ENCODE peak calls at places on chromosomes 6 and 20, in seven cellular contexts. W, X, M, P, Y, L and Q are unnamed samples.

GRCh38 chr6:143000771-143001170 is 55.8 kb upstream of the HIVEP2 start:
- DNase-seq in W (peak), X (no peak), M (no peak), P (no peak), Y (peak), L (no peak), Q (no peak)

GRCh38 chr20:63785646-63786255 is 45.3 kb downstream of the ZBTB46 start:
- DNase-seq in W (no peak), X (no peak), M (no peak), P (no peak), Y (peak), L (no peak), Q (no peak)

GRCh38 chr6:36863670-36864540 is 10.7 kb downstream of the PPIL1 start:
- DNase-seq in W (no peak), X (no peak), M (no peak), P (no peak), Y (peak), L (no peak), Q (no peak)

GRCh38 chr6:108174371-108175175 is 8.8 kb downstream of the NR2E1 start:
- DNase-seq in W (no peak), X (no peak), M (no peak), P (no peak), Y (peak), L (no peak), Q (no peak)

GRCh38 chr6:10962673-10963072 is 75.8 kb downstream of the SYCP2L start:
- DNase-seq in W (no peak), X (no peak), M (peak), P (no peak), Y (no peak), L (no peak), Q (no peak)

GRCh38 chr6:39128832-39129231 is 13.8 kb upstream of the SAYSD1 start:
- DNase-seq in W (no peak), X (no peak), M (no peak), P (no peak), Y (no peak), L (no peak), Q (no peak)

GRCh38 chr20:62321521-62321948 is 18.7 kb downstream of the ADRM1 start:
- DNase-seq in W (no peak), X (peak), M (no peak), P (peak), Y (no peak), L (no peak), Q (no peak)

GRCh38 chr20:18722381-18722780 is 91.2 kb upstream of the SCP2D1 start:
- DNase-seq in W (no peak), X (no peak), M (no peak), P (no peak), Y (no peak), L (no peak), Q (no peak)

GRCh38 chr20:7596541-7596940 is 343.7 kb downstream of the HAO1 start:
- DNase-seq in W (no peak), X (no peak), M (no peak), P (no peak), Y (no peak), L (no peak), Q (no peak)

GRCh38 chr6:11366183-11366933 is 133.9 kb upstream of the NEDD9 start:
- DNase-seq in W (no peak), X (no peak), M (no peak), P (no peak), Y (no peak), L (no peak), Q (no peak)

GRCh38 chr6:135043364-135043763 is 11.3 kb downstream of the HBS1L start:
- DNase-seq in W (no peak), X (no peak), M (no peak), P (no peak), Y (no peak), L (no peak), Q (no peak)

GRCh38 chr6:118784641-118785164 is 109.2 kb upstream of the ASF1A start:
- DNase-seq in W (no peak), X (peak), M (no peak), P (no peak), Y (peak), L (no peak), Q (no peak)

GRCh38 chr20:46122516-46123481 is 4.7 kb downstream of the CD40 start:
- DNase-seq in W (no peak), X (no peak), M (no peak), P (no peak), Y (no peak), L (no peak), Q (no peak)

GRCh38 chr20:49832632-49833327 is 20.2 kb downstream of the SLC9A8 start:
- DNase-seq in W (no peak), X (no peak), M (no peak), P (no peak), Y (no peak), L (no peak), Q (no peak)

DNA sequence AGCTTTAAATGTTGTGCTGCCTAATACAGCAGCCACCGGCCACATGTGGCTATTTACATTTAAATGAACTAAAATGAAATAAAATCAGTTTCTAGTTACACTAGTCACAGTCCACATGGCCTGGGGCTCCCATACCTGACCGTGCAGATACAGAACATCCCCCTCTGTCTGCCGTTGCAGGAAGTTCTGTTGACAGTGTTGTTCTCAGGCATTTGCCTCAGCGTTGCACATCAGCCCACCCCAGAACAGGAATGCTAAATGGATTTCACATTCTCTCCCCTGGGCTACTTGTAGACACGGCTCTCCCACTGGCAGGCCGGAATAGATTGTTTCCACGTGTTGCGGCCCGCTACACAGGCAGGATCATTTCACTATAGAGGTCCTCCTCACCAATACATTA is 26.3 kb downstream of the JAG1 start:
- DNase-seq in W (no peak), X (no peak), M (no peak), P (peak), Y (peak), L (no peak), Q (no peak)
- TF ChIP-seq CTCF in W (peak), X (peak), M (peak), P (peak), Y (peak), L (peak), Q (peak)

GRCh38 chr6:71642120-71642519 is 244.2 kb upstream of the RIMS1 start:
- DNase-seq in W (no peak), X (no peak), M (no peak), P (no peak), Y (no peak), L (no peak), Q (no peak)

GRCh38 chr6:71649893-71650292 is 236.5 kb upstream of the RIMS1 start:
- DNase-seq in W (no peak), X (no peak), M (no peak), P (no peak), Y (no peak), L (no peak), Q (no peak)

GRCh38 chr6:71642793-71643192 is 243.6 kb upstream of the RIMS1 start:
- DNase-seq in W (no peak), X (no peak), M (no peak), P (no peak), Y (no peak), L (no peak), Q (no peak)

DNA sequence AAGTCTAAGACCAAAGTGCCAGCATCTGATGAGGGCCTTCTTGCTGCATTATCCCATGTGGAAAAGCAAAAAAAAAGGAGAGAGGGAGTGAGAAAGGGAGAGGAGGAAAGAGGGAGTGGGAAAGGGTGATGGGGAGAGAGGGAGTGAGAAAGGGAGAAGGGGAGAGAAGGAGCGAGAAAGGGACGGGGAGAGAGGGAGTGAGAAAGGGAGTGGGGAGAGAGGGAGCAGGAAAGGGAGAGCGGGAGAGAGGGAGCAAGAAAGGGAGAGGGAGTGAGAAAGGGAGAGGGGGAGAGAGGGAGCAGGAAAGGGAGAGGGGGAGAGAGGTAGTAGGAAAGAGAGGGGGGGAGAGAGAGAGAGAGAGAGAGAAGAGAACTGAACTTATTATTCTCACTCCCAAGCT is 241.1 kb upstream of the RIMS1 start:
- DNase-seq in W (no peak), X (no peak), M (no peak), P (no peak), Y (no peak), L (no peak), Q (no peak)
- H3K4me3 ChIP-seq in W (no peak), X (no peak), M (no peak), P (no peak), Y (no peak), L (no peak), Q (no peak)

GRCh38 chr20:215796-216195 is 11.3 kb upstream of the DEFB129 start:
- DNase-seq in W (no peak), X (no peak), M (no peak), P (no peak), Y (no peak), L (no peak), Q (no peak)

GRCh38 chr20:221258-221830 is 5.7 kb upstream of the DEFB129 start:
- DNase-seq in W (no peak), X (no peak), M (no peak), P (no peak), Y (no peak), L (no peak), Q (no peak)

GRCh38 chr20:214383-214782 is 12.7 kb upstream of the DEFB129 start:
- DNase-seq in W (no peak), X (no peak), M (no peak), P (no peak), Y (no peak), L (no peak), Q (no peak)

GRCh38 chr20:217266-217665 is 9.8 kb upstream of the DEFB129 start:
- DNase-seq in W (no peak), X (no peak), M (no peak), P (no peak), Y (no peak), L (no peak), Q (no peak)

GRCh38 chr20:219290-220115 is 7.6 kb upstream of the DEFB129 start:
- DNase-seq in W (no peak), X (no peak), M (no peak), P (no peak), Y (peak), L (no peak), Q (no peak)
- TF ChIP-seq CTCF in W (no peak), X (peak), M (peak), P (peak), Y (peak), L (no peak), Q (peak)

DNA sequence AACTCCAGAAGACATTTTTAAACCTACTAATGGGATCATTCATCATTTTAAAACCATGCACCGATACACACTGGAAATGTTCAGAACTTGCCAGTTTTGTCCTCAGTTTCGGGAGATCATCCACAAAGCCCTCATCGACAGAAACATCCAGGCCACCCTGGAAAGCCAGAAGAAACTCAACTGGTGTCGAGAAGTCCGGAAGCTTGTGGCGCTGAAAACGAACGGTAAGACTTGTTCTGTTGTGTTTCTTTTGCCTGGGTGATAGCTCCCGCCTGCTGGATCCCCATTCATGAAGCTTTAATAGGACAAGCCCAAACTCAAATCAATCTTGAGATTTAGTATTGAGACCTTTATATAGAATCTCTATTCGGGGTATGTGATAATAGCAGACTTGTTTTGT is 4.2 kb downstream of the TNFAIP3 start:
- DNase-seq in W (no peak), X (no peak), M (no peak), P (no peak), Y (no peak), L (no peak), Q (no peak)
- H3K4me3 ChIP-seq in W (peak), X (no peak), M (no peak), P (no peak), Y (peak), L (peak), Q (no peak)

DNA sequence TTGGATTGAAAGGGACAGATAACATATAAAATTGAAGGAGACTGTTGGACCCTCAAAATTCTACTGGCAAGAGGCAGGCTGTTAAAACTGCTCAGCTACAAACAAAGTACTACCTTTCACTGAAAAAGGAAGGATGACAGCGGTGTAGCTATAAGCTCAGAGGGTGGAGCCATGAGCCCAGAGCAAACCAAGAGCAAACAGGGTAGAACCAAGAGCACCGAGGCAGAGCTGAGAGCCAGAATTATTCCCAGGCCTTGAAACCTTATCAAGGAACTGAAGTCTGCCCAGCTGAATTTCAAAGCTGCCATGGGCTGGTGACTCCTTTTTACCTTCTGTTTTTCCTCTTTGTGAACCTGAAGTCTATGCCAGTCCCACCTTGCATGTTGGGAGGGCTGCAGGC is 74.7 kb upstream of the SLC4A11 start:
- DNase-seq in W (no peak), X (no peak), M (no peak), P (no peak), Y (no peak), L (no peak), Q (no peak)
- TF ChIP-seq CTCF in W (no peak), X (no peak), M (no peak), P (no peak), Y (no peak), L (no peak), Q (no peak)

GRCh38 chr20:51540585-51540984 is 1.9 kb downstream of the NFATC2 start:
- DNase-seq in W (no peak), X (no peak), M (no peak), P (no peak), Y (no peak), L (no peak), Q (no peak)

GRCh38 chr20:51542894-51543788 is 622 bp upstream of the NFATC2 start:
- DNase-seq in W (no peak), X (no peak), M (no peak), P (no peak), Y (no peak), L (no peak), Q (no peak)

GRCh38 chr20:51545515-51545914 is 3.0 kb upstream of the NFATC2 start:
- DNase-seq in W (no peak), X (no peak), M (no peak), P (no peak), Y (no peak), L (no peak), Q (no peak)

GRCh38 chr20:51542033-51542893 is at the start of gene NFATC2:
- DNase-seq in W (no peak), X (peak), M (no peak), P (no peak), Y (peak), L (no peak), Q (no peak)

GRCh38 chr20:51541189-51542032 is 1.1 kb downstream of the NFATC2 start:
- DNase-seq in W (peak), X (peak), M (no peak), P (no peak), Y (peak), L (peak), Q (no peak)
- H3K4me3 ChIP-seq in W (peak), X (peak), M (no peak), P (no peak), Y (peak), L (peak), Q (no peak)

DNA sequence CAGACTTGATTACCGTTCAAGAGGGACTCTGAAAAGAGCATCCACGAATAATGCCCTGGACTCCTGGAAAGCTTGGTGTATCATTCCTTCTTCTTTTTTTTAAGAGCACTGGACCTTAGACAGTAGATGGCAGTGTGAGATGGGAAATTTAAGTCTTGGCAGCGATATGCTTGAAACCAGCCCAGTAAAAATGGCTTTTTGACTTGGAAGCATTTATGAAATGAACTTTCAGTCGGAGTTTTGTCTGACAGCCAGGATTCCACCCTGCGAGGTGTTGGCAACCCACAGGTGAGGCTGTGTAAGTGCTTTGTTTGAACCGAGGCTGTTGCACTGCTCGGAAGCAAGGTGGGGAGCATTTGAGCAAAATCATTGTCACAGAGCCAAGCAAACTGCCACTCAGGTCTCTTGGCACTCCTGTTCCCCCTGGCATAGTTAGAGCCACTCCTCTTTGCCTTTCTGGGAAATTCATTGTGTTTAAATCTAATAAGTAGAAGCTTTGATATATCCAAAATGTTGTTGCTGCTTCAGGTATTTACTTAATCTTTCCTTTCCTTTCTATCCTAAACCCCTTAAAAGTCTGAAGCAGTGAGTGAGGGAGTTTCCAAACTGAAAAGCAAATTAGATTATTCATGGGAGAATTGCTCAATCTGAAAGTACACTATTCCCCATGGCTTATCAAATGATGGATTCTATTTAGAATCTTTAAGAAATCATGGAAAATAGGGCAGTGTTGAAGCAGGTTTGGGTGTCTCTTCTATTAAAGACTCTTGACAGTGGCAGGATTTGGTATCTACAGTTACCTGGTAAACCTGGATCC is 272.8 kb upstream of the SLC35B3 start:
- DNase-seq in W (no peak), X (no peak), M (no peak), P (no peak), Y (peak), L (no peak), Q (peak)
- TF ChIP-seq CTCF in W (peak), X (peak), M (no peak), P (no peak), Y (peak), L (no peak), Q (peak)

GRCh38 chr20:1964659-1965405 is 29.0 kb downstream of the PDYN start:
- DNase-seq in W (no peak), X (no peak), M (no peak), P (no peak), Y (peak), L (no peak), Q (no peak)

GRCh38 chr20:1961374-1961773 is 32.5 kb downstream of the PDYN start:
- DNase-seq in W (no peak), X (no peak), M (no peak), P (no peak), Y (no peak), L (no peak), Q (no peak)

GRCh38 chr20:1964061-1964460 is 29.8 kb downstream of the PDYN start:
- DNase-seq in W (no peak), X (no peak), M (no peak), P (no peak), Y (no peak), L (no peak), Q (no peak)

GRCh38 chr20:1968958-1969357 is 24.9 kb downstream of the PDYN start:
- DNase-seq in W (no peak), X (no peak), M (no peak), P (no peak), Y (peak), L (no peak), Q (no peak)

GRCh38 chr20:1965520-1966278 is 28.2 kb downstream of the PDYN start:
- DNase-seq in W (peak), X (peak), M (peak), P (peak), Y (peak), L (peak), Q (no peak)
- H3K4me3 ChIP-seq in W (peak), X (no peak), M (no peak), P (no peak), Y (peak), L (peak), Q (no peak)